ENCODE peak calls at places on chromosomes 16 and 17, in seven cellular contexts. W is pancreas; P is effector memory CD4-positive, alpha-beta T cell; N is mesendoderm; L is substantia nigra; B is CD4-positive, alpha-beta T cell; J is GM12878. A is an unnamed sample.

GRCh38 chr17:45298546-45299285 is 18.1 kb downstream of the MAP3K14 start:
- DNase-seq in W (no peak), P (no peak), J (no peak), L (no peak), N (no peak), B (no peak), A (no peak)

GRCh38 chr16:66832661-66833305 is 2.0 kb upstream of the NAE1 start:
- DNase-seq in J (no peak), W (no peak), L (no peak), N (no peak), B (no peak), P (no peak), A (no peak)

GRCh38 chr16:48409839-48410610 is 24.8 kb upstream of the SIAH1 start:
- DNase-seq in J (no peak), W (no peak), B (no peak), N (no peak), P (no peak), L (no peak), A (no peak)

GRCh38 chr16:27840311-27841060 is 223.0 kb downstream of the GSG1L start:
- DNase-seq in N (no peak), J (no peak), W (peak), L (no peak), B (no peak), P (no peak), A (no peak)

GRCh38 chr16:69131167-69131748 is 1.1 kb downstream of the CHTF8 start:
- DNase-seq in P (no peak), L (no peak), J (no peak), N (peak), B (no peak), W (no peak), A (no peak)

GRCh38 chr16:88744839-88745521 is 38.7 kb downstream of the CTU2 start:
- DNase-seq in W (no peak), B (no peak), J (no peak), N (peak), P (no peak), L (no peak), A (no peak)

GRCh38 chr16:11128211-11129123 is 127.5 kb downstream of the SOCS1 start:
- DNase-seq in W (no peak), P (no peak), J (no peak), B (no peak), L (no peak), N (no peak), A (no peak)

GRCh38 chr17:1197379-1197778 is 17.6 kb upstream of the ABR start:
- DNase-seq in J (no peak), W (no peak), N (no peak), L (no peak), B (no peak), P (no peak), A (no peak)

GRCh38 chr17:14731591-14731990 is 430.7 kb downstream of the HS3ST3B1 start:
- DNase-seq in P (no peak), W (no peak), L (no peak), N (peak), B (no peak), J (no peak), A (no peak)

GRCh38 chr17:42347606-42348005 is 40.6 kb downstream of the STAT3 start:
- DNase-seq in J (no peak), P (no peak), N (no peak), W (no peak), L (no peak), B (no peak), A (no peak)

GRCh38 chr16:49440156-49441065 is 66.8 kb downstream of the C16orf78 start:
- DNase-seq in L (no peak), P (no peak), B (no peak), W (no peak), J (no peak), N (peak), A (no peak)
- H3K27ac ChIP-seq in L (no peak), P (no peak), B (peak), W (no peak), J (no peak), N (no peak), A (no peak)

DNA sequence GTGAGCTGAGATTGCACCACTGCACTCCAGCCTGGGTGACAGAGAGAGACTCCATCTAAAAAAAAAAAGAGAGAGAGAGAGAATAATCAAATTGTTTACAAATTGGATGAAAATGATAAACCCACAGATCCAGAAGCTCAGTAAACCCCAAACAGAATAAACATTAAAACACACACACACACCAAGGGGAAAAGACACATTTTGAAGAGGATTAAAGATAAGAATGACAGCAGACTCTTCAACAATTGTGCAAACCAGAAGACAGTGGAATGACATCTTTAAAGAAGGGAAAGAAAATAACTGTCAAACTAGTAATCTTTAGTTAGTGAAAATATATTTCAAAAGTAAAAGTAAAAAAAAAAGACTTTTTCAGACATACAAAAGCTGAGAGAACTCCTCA is 64.4 kb upstream of the RPL38 start:
- DNase-seq in L (no peak), P (no peak), J (no peak), N (no peak), W (no peak), B (no peak), A (no peak)
- H3K27ac ChIP-seq in L (no peak), P (no peak), J (no peak), N (no peak), W (no peak), B (no peak), A (no peak)

DNA sequence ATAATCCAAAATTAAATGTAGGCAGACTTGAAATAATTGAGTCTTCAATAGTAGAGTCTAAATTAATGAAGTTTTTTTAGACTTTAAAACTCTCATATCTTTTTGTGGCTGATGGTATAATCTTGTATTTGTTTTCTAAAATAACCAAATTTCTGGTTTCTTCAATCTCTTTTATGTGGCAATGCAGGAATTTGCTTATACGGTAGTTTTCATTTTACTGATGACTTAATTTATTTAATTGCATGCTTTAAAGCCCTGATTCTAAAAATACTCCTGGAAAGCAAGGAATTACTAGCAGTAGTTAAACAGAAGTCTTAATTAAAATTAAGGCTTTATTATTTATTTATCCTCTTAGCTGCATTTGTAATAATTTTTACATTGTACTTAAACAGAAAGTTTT is 15.4 kb downstream of the MRTFB start:
- DNase-seq in N (no peak), P (no peak), J (no peak), L (no peak), W (no peak), B (no peak), A (no peak)
- H3K27ac ChIP-seq in N (no peak), P (no peak), J (no peak), L (no peak), W (no peak), B (no peak), A (no peak)

GRCh38 chr16:825298-826061 is 24.9 kb upstream of the GNG13 start:
- DNase-seq in N (no peak), B (no peak), L (no peak), J (no peak), P (no peak), W (no peak), A (no peak)

GRCh38 chr16:828891-829290 is 28.4 kb upstream of the GNG13 start:
- DNase-seq in B (no peak), P (no peak), L (no peak), J (no peak), W (no peak), N (no peak), A (no peak)

GRCh38 chr16:824601-825000 is 24.1 kb upstream of the GNG13 start:
- DNase-seq in P (no peak), B (no peak), J (no peak), N (no peak), L (no peak), W (no peak), A (no peak)

GRCh38 chr16:830107-830870 is 29.8 kb upstream of the GNG13 start:
- DNase-seq in W (no peak), J (no peak), B (no peak), L (no peak), P (no peak), N (no peak), A (no peak)

GRCh38 chr16:827513-827912 is 27.0 kb upstream of the GNG13 start:
- DNase-seq in B (no peak), L (no peak), J (no peak), N (no peak), W (no peak), P (no peak), A (no peak)
- H3K27ac ChIP-seq in B (no peak), L (no peak), J (no peak), N (no peak), W (no peak), P (no peak), A (no peak)

GRCh38 chr17:50547035-50547735 is at the start of gene SPATA20:
- DNase-seq in L (peak), J (peak), P (peak), B (peak), W (peak), N (peak), A (peak)
- H3K27ac ChIP-seq in L (peak), J (peak), P (peak), B (no peak), W (peak), N (peak), A (peak)

DNA sequence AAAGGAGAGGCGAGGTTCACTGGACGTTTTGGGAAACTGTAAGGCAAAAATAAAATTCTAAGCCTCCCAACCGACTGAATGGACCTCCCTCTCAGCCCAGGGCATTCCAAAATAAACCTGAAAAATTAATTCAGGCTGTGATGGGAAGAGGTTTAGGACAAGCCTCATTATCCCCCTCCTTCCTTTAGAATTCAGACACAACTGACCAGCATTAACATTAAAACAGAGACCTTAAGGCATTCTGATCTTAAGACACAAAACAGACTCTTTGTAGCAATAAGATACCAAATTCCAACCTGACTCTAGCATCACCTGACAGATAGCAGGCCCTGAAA is 298 bp upstream of the LDHD start:
- DNase-seq in W (no peak), B (no peak), J (no peak), L (no peak), N (no peak), P (no peak), A (no peak)
- H3K27ac ChIP-seq in W (peak), B (no peak), J (no peak), L (no peak), N (no peak), P (no peak), A (peak)

GRCh38 chr17:82232322-82232785 is 3.5 kb downstream of the SLC16A3 start:
- DNase-seq in W (no peak), J (no peak), L (no peak), P (no peak), B (no peak), N (no peak), A (no peak)

GRCh38 chr17:82234211-82235055 is 5.6 kb downstream of the SLC16A3 start:
- DNase-seq in B (no peak), W (no peak), J (no peak), P (no peak), N (no peak), L (no peak), A (no peak)

GRCh38 chr17:82231312-82231561 is 2.4 kb downstream of the SLC16A3 start:
- DNase-seq in J (no peak), B (no peak), L (no peak), N (no peak), P (no peak), W (no peak), A (no peak)

GRCh38 chr17:82231562-82232321 is 2.9 kb downstream of the SLC16A3 start:
- DNase-seq in B (no peak), L (peak), N (peak), W (peak), J (no peak), P (no peak), A (no peak)

GRCh38 chr17:82232876-82233785 is 4.3 kb downstream of the SLC16A3 start:
- DNase-seq in L (no peak), J (no peak), B (no peak), N (no peak), P (no peak), W (no peak), A (no peak)
- H3K27ac ChIP-seq in L (no peak), J (no peak), B (peak), N (no peak), P (no peak), W (no peak), A (peak)

GRCh38 chr17:17079761-17080160 is 37.5 kb downstream of the MPRIP start:
- DNase-seq in N (no peak), L (no peak), P (no peak), J (no peak), W (no peak), B (no peak), A (no peak)
- H3K27ac ChIP-seq in N (no peak), L (no peak), P (no peak), J (no peak), W (peak), B (no peak), A (no peak)

GRCh38 chr17:36602030-36602737 is 801 bp downstream of the MRM1 start:
- DNase-seq in B (no peak), N (peak), L (no peak), J (no peak), W (peak), P (no peak), A (no peak)

GRCh38 chr17:36600936-36601302 is 464 bp upstream of the MRM1 start:
- DNase-seq in L (no peak), W (no peak), J (no peak), P (no peak), B (peak), N (no peak), A (no peak)

GRCh38 chr17:36602924-36603384 is 1.6 kb downstream of the MRM1 start:
- DNase-seq in W (no peak), P (peak), N (peak), J (peak), B (peak), L (peak), A (peak)

GRCh38 chr17:36600477-36600876 is 906 bp upstream of the MRM1 start:
- DNase-seq in N (no peak), P (no peak), J (no peak), B (no peak), L (no peak), W (no peak), A (no peak)

GRCh38 chr17:36601303-36602029 is at the start of gene MRM1:
- DNase-seq in P (peak), B (peak), J (peak), N (peak), L (peak), W (peak), A (peak)
- H3K27ac ChIP-seq in P (peak), B (peak), J (peak), N (peak), L (peak), W (peak), A (peak)

GRCh38 chr16:24978370-24978914 is 36.7 kb downstream of the ARHGAP17 start:
- DNase-seq in L (no peak), J (peak), N (no peak), P (no peak), W (no peak), B (no peak), A (no peak)

GRCh38 chr16:24977673-24978065 is 37.5 kb downstream of the ARHGAP17 start:
- DNase-seq in L (no peak), P (no peak), J (no peak), W (no peak), N (peak), B (no peak), A (no peak)

GRCh38 chr16:24975428-24975889 is 39.7 kb downstream of the ARHGAP17 start:
- DNase-seq in B (no peak), P (no peak), J (peak), N (no peak), W (no peak), L (no peak), A (no peak)

GRCh38 chr16:24976061-24976779 is 38.9 kb downstream of the ARHGAP17 start:
- DNase-seq in J (no peak), W (no peak), P (no peak), B (no peak), N (no peak), L (no peak), A (no peak)

GRCh38 chr16:24976971-24977672 is 38.0 kb downstream of the ARHGAP17 start:
- DNase-seq in B (no peak), L (no peak), N (no peak), P (no peak), J (no peak), W (no peak), A (no peak)
- H3K27ac ChIP-seq in B (no peak), L (no peak), N (no peak), P (no peak), J (peak), W (no peak), A (no peak)